ENCODE peak calls at places on chromosomes 6 and 20, in four cellular contexts. One of them, this sample, is unnamed. For H3K27me3, the result is how much of the 10 kb centered on the place peaks cover.

GRCh38 chr6:129181001-129181400 is 298.1 kb downstream of the LAMA2 start:
- DNase-seq in K562: no peak
- DNase-seq in GM12878: no peak
- DNase-seq in IMR-90: no peak
- DNase-seq in this sample: no peak

GRCh38 chr6:105227292-105227628 is 47.4 kb upstream of the POPDC3 start:
- DNase-seq in IMR-90: no peak
- DNase-seq in K562: no peak
- DNase-seq in GM12878: no peak
- DNase-seq in this sample: no peak

GRCh38 chr6:132286298-132287019 is 114.8 kb downstream of the MOXD1 start:
- DNase-seq in K562: no peak
- DNase-seq in GM12878: no peak
- DNase-seq in IMR-90: no peak
- DNase-seq in this sample: no peak

GRCh38 chr6:31585531-31585930 is 546 bp upstream of the LST1 start:
- DNase-seq in IMR-90: no peak
- DNase-seq in K562: peak
- DNase-seq in GM12878: no peak
- DNase-seq in this sample: no peak

GRCh38 chr6:88367248-88367647 is 201.1 kb upstream of the CNR1 start:
- DNase-seq in GM12878: no peak
- DNase-seq in K562: no peak
- DNase-seq in IMR-90: no peak
- DNase-seq in this sample: no peak

GRCh38 chr6:147662639-147663038 is 154.1 kb downstream of the SAMD5 start:
- DNase-seq in GM12878: no peak
- DNase-seq in K562: no peak
- DNase-seq in IMR-90: no peak
- DNase-seq in this sample: no peak

GRCh38 chr6:41367700-41368099 is 32.3 kb downstream of the NCR2 start:
- DNase-seq in IMR-90: peak
- DNase-seq in K562: peak
- DNase-seq in GM12878: no peak
- DNase-seq in this sample: no peak

GRCh38 chr6:35919827-35920751 is 809 bp downstream of the SRPK1 start:
- DNase-seq in K562: peak
- DNase-seq in IMR-90: peak
- DNase-seq in GM12878: no peak
- DNase-seq in this sample: peak

GRCh38 chr6:44494011-44494501 is 106.5 kb downstream of the CDC5L start:
- DNase-seq in GM12878: no peak
- DNase-seq in K562: peak
- DNase-seq in IMR-90: peak
- DNase-seq in this sample: no peak

GRCh38 chr6:45420083-45420908 is 42.6 kb upstream of the SUPT3H start:
- DNase-seq in K562: no peak
- DNase-seq in IMR-90: peak
- DNase-seq in GM12878: no peak
- DNase-seq in this sample: no peak

GRCh38 chr6:35603326-35604202 is 85.2 kb downstream of the FKBP5 start:
- DNase-seq in IMR-90: no peak
- DNase-seq in GM12878: no peak
- DNase-seq in K562: no peak
- DNase-seq in this sample: no peak

GRCh38 chr6:150620244-150620643 is 20.6 kb downstream of the PLEKHG1 start:
- DNase-seq in K562: no peak
- DNase-seq in IMR-90: no peak
- DNase-seq in GM12878: no peak
- DNase-seq in this sample: no peak
- H3K27me3 ChIP-seq in K562: under half
- H3K27me3 ChIP-seq in IMR-90: under half
- H3K27me3 ChIP-seq in GM12878: under half
- H3K27me3 ChIP-seq in this sample: under half

GRCh38 chr20:62805711-62806382 is 1.2 kb downstream of the OGFR start:
- DNase-seq in GM12878: no peak
- DNase-seq in K562: peak
- DNase-seq in IMR-90: no peak
- DNase-seq in this sample: no peak

GRCh38 chr20:62804021-62804631 is 509 bp upstream of the OGFR start:
- DNase-seq in IMR-90: no peak
- DNase-seq in GM12878: no peak
- DNase-seq in K562: peak
- DNase-seq in this sample: no peak

GRCh38 chr20:62805365-62805710 is 703 bp downstream of the OGFR start:
- DNase-seq in IMR-90: no peak
- DNase-seq in GM12878: no peak
- DNase-seq in K562: no peak
- DNase-seq in this sample: no peak

GRCh38 chr20:62806383-62807050 is 1.9 kb downstream of the OGFR start:
- DNase-seq in GM12878: no peak
- DNase-seq in K562: no peak
- DNase-seq in IMR-90: no peak
- DNase-seq in this sample: no peak

DNA sequence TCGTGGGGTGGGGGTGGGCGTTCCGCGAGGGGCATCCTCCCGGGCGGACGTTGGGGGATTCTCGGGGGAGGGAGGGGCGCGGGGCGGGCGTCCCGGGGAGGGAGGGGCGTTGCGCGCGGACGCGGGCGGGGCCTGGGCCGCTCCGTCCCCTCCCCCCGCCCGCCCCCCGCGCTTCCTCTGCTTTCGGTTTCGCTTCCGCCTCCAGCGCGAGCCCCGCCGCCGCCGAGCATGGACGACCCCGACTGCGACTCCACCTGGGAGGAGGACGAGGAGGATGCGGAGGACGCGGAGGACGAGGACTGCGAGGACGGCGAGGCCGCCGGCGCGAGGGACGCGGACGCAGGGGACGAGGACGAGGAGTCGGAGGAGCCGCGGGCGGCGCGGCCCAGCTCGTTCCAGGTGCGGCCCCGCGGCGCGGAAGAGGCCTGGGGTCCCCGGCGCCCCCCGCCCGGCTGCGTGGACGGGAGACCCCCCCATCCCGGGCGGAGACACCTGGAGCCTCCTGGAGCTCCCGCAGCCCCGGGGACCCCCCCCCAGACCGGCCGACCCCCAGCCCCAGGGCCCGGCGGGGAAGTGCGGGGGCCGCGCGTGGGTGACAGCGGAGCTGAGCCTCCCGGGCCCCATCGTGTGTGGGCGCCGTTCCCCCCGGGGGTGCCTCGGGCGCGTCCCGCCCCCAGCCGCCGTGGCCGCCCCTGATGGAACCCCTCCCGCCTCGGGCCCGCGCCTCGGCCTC is at the start of gene OGFR:
- DNase-seq in GM12878: no peak
- DNase-seq in K562: peak
- DNase-seq in IMR-90: peak
- DNase-seq in this sample: no peak
- TF ChIP-seq RFX5 in GM12878: no peak
- TF ChIP-seq RFX5 in K562: no peak
- TF ChIP-seq RFX5 in IMR-90: no peak
- TF ChIP-seq RFX5 in this sample: no peak

DNA sequence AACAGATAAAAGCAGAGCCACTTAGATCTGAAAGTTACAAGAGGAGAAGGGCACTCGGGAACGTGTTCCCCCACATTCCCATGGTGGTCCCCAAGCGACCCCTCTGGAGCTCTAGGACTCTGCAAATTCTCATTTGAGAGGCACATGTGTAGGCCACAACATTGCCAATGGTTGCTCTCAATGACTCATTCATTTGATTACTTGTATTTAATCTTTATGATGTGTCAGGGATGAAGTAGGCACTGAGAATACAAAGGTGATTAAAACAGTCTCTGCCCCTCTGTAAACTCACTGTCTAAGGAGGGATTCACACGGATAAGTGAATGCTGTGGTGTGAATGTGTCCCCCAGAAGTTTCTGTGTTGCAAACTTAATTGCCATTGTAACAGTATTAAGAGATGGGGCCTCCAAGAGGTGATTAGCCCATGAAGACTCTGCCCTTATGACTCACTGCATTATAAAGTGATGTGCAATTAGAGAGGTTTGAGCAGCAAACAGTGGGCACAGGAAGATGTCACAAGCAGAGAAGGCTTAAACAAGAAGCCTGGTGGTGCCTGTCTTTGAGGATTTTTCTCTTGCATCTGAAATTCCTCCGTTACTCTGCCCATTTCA is 34.0 kb upstream of the TRAM2 start:
- DNase-seq in K562: no peak
- DNase-seq in GM12878: no peak
- DNase-seq in IMR-90: peak
- DNase-seq in this sample: no peak
- TF ChIP-seq CHD1 in K562: no peak
- TF ChIP-seq CHD1 in GM12878: no peak
- TF ChIP-seq CHD1 in IMR-90: no peak
- TF ChIP-seq CHD1 in this sample: no peak

GRCh38 chr6:154507209-154507898 is 3.1 kb downstream of the CNKSR3 start:
- DNase-seq in GM12878: no peak
- DNase-seq in K562: no peak
- DNase-seq in IMR-90: no peak
- DNase-seq in this sample: no peak
- H3K27me3 ChIP-seq in GM12878: under half
- H3K27me3 ChIP-seq in K562: under half
- H3K27me3 ChIP-seq in IMR-90: under half
- H3K27me3 ChIP-seq in this sample: under half

DNA sequence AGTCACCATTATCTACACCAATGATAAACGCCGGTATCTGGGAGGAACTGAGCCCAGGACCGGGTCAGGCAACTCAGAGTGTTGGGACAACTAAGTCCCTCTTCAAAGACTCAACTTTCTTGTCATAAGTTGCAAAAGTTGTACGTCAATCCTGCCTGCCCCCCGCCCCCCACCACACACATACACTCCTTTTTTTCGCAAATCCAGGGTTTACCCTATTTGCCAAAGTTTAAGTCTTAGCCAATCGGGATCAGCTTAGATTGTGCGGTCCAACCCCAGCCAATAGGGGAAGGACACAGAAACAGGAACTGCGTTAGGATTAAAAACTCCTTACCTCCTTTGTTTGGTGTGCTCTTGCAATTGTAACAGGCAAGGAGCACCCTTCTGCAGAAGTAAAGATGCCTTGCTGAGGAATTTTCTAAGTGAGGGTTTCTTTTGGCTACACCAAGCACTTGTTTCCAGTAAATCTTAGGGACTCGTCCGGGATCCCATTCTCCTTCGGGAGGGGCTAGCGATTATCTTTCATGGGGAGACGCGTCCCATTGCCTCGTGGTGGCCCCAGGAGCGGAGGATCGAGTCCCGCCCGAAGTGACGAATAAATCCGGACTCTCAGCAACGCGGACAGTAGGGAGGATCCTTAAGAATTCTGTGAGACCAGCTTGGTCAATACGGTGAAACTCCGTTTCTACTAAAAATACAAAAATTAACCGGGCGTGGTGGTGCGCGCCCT is 69.3 kb upstream of the PRSS16 start:
- DNase-seq in GM12878: peak
- DNase-seq in IMR-90: peak
- DNase-seq in K562: no peak
- DNase-seq in this sample: no peak
- TF ChIP-seq RFX5 in GM12878: no peak
- TF ChIP-seq RFX5 in IMR-90: no peak
- TF ChIP-seq RFX5 in K562: no peak
- TF ChIP-seq RFX5 in this sample: no peak

DNA sequence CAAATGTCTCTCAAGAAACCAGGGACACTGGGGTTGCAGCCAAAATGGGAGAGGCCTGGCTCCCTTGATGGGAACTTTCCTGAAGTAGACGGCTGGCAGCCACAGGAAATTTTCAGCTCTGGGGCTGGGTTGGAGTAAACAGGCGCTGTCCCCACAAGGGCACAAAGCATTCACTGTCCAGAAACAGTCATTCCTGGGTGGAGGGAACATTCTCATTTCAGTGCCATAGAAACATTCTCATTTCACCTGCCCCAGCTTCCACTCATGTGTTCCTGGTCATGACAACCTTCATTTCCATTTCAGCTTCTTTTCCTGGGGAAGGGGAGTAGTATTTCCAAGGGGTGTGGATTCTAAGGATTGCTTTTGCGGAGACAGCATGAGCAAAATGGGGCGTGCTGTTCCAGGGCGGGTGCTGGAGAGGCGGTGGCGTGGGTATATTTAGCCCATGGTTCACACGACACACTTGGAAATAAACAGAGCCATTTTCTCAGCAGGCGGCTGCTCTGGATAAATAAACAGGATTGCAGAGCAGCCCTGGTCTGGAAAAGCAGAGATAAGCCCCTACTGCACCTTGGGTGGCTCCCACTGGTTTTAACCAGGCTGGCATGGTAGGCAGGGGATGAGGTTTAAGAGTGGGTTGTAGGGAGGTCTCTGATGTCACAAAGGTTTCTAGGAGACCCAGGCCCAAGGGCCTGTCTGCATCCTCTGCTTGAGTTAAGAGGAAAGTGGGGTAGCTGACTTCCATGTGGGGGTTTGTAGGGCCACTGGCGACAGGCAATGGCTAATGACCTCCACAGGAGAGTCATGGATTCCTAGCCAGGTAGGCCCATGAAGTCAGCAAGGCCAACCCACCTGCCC is 32.9 kb downstream of the COX4I2 start:
- DNase-seq in IMR-90: peak
- DNase-seq in GM12878: no peak
- DNase-seq in K562: peak
- DNase-seq in this sample: no peak
- TF ChIP-seq CHD1 in IMR-90: no peak
- TF ChIP-seq CHD1 in GM12878: no peak
- TF ChIP-seq CHD1 in K562: no peak
- TF ChIP-seq CHD1 in this sample: no peak

This sample was measured in H1.